ENCODE peak calls at places on chromosomes 2 and 18, in four cellular contexts. S is K562, A is WTC11, Q is GM12878. E is an unnamed sample.

GRCh38 chr2:233542507-233542906 is 24.1 kb downstream of the USP40 start:
- DNase-seq in S (no peak), A (no peak), Q (no peak), E (no peak)

GRCh38 chr18:45521777-45522176 is 93.5 kb upstream of the SLC14A2 start:
- DNase-seq in S (no peak), A (no peak), Q (no peak), E (no peak)

GRCh38 chr2:20231632-20232031 is 6.7 kb upstream of the SDC1 start:
- DNase-seq in S (no peak), A (peak; percentile 37), Q (no peak), E (peak; percentile 46)

GRCh38 chr2:46847726-46848421 is 67.7 kb downstream of the MCFD2 start:
- DNase-seq in S (no peak), A (no peak), Q (no peak), E (no peak)

GRCh38 chr2:237201461-237202287 is 116.0 kb downstream of the COPS8 start:
- DNase-seq in S (peak; percentile 77), A (no peak), Q (peak; percentile 25), E (peak; percentile 55)

GRCh38 chr2:39523308-39524044 is 86.4 kb upstream of the MAP4K3 start:
- DNase-seq in S (peak; percentile 53), A (no peak), Q (no peak), E (peak; percentile 42)

GRCh38 chr2:147358375-147358774 is 486.5 kb upstream of the ACVR2A start:
- DNase-seq in S (no peak), A (no peak), Q (no peak), E (no peak)

GRCh38 chr2:16250886-16251285 is 310.5 kb downstream of the MYCN start:
- DNase-seq in S (no peak), A (no peak), Q (no peak), E (no peak)

GRCh38 chr2:174764281-174765063 is at the start of gene CHRNA1:
- DNase-seq in S (no peak), A (no peak), Q (no peak), E (no peak)

GRCh38 chr2:127649100-127649611 is 3.2 kb downstream of the GPR17 start:
- DNase-seq in S (no peak), A (no peak), Q (no peak), E (no peak)

GRCh38 chr2:64454316-64455030 is 511 bp downstream of the LGALSL start:
- DNase-seq in S (peak; percentile 63), A (peak; percentile 76), Q (no peak), E (no peak)

GRCh38 chr2:9675369-9676351 is 44.9 kb upstream of the YWHAQ start:
- DNase-seq in S (no peak), A (no peak), Q (no peak), E (no peak)

GRCh38 chr18:63953811-63954210 is 4.7 kb downstream of the HMSD start:
- DNase-seq in S (no peak), A (no peak), Q (no peak), E (no peak)

GRCh38 chr2:169464508-169465386 is 14.5 kb upstream of the BBS5 start:
- DNase-seq in S (no peak), A (no peak), Q (no peak), E (no peak)

GRCh38 chr2:240959941-240960308 is 38.5 kb upstream of the SNED1 start:
- DNase-seq in S (no peak), A (no peak), Q (no peak), E (no peak)

DNA sequence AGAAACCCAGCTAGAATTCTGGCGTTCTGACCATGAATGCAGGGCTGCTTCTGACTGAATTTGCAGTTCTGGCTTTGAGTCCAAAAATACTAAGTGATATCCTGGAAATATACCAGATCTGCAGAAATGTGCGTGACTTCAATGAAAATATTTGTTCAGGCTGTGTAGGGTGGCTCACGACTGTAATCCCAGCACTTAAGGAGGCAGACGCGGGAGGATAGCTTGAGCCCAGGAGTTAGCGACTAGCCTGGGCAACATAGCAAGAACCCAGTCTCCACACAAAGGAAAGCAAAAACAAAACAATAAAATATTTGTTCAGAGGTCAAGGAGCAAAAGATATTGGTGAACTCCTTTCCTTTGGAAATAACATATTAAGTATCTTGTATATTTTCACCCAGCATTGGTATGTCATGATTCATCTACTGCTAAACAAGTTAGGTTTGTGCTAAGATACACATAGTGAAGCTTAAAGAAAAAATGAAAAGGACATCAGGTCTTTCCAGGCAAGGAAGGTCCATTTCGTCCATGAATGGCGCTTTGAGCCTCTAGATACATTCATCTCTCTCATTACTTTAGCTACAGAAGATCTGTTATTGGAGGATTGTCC is 239.2 kb downstream of the CMPK2 start:
- DNase-seq in S (no peak), A (no peak), Q (no peak), E (no peak)
- TF ChIP-seq CBFB in S (no peak), A (no peak), Q (no peak), E (no peak)

DNA sequence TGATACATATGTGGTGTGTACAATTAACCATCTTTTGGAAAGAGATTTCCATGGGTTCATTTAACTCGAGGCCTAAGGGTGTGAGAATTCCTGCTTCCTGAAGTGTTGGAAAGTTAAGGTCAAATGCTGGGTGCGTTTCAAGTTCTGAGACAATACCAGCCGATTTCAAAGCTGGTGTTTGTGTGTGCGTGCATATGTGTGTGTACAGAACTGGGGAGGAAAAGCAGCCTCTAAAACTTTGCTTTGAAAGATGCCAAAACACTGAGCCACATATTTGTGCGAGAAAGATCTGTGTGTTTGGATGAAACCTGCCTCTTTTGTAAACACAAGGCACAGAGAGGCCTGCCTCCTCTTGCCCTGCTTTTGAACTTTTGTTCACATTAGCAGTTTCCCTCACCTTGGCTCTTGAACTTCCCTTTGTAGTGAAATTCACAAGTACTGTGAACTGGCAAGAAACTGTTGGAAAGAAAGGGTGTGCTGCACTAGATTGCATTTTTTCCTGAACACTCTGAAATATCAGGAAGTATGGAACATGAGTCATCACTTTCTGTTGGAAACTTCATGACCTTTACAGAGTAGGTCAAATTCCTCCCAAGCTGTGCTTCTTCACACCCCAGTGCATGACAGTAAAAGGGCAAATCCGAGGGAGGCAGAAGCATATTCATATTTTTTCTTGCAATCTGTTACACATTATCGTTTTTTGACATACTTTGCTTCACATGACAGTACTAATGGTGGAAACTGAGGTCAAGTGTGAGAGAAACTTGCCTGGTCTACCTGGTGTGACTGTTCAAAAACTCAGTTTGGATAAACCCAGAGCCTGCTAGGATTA is 20.0 kb upstream of the CAVIN2 start:
- DNase-seq in S (peak; percentile 24), A (no peak), Q (no peak), E (peak; percentile 100)
- TF ChIP-seq CBFB in S (no peak), A (no peak), Q (no peak), E (peak; percentile 85)

GRCh38 chr2:170648037-170648436 is 67.1 kb upstream of the SP5 start:
- DNase-seq in S (no peak), A (no peak), Q (no peak), E (no peak)
- TF ChIP-seq CBFB in S (no peak), A (no peak), Q (no peak), E (no peak)

GRCh38 chr2:91477731-91478672 is 2786.5 kb downstream of the RPIA start:
- DNase-seq in S (no peak), A (no peak), Q (no peak), E (no peak)
- TF ChIP-seq CBFB in S (no peak), A (no peak), Q (no peak), E (no peak)